ENCODE peak calls at places on chromosome 10, in seven cellular contexts. One of them, this sample, is unnamed.

GRCh38 chr10:102776779-102777417 is 33.1 kb downstream of the WBP1L start:
- DNase-seq in LoVo: no peak
- DNase-seq in fibroblast of lung: peak; percentile 100
- DNase-seq in WTC11: peak; percentile 66
- DNase-seq in OCI-M1: peak; percentile 75
- DNase-seq in central memory CD4-positive, alpha-beta T cell: no peak
- DNase-seq in HCEC 1CT: peak; percentile 96
- DNase-seq in this sample: no peak

GRCh38 chr10:26567349-26567721 is 129.2 kb downstream of the APBB1IP start:
- DNase-seq in fibroblast of lung: no peak
- DNase-seq in central memory CD4-positive, alpha-beta T cell: no peak
- DNase-seq in HCEC 1CT: no peak
- DNase-seq in WTC11: no peak
- DNase-seq in OCI-M1: no peak
- DNase-seq in LoVo: no peak
- DNase-seq in this sample: no peak

GRCh38 chr10:103986360-103986759 is 19.4 kb downstream of the SLK start:
- DNase-seq in fibroblast of lung: no peak
- DNase-seq in LoVo: no peak
- DNase-seq in HCEC 1CT: no peak
- DNase-seq in OCI-M1: no peak
- DNase-seq in WTC11: no peak
- DNase-seq in central memory CD4-positive, alpha-beta T cell: peak; percentile 78
- DNase-seq in this sample: no peak

GRCh38 chr10:110508806-110509544 is 11.3 kb downstream of the DUSP5 start:
- DNase-seq in LoVo: no peak
- DNase-seq in HCEC 1CT: no peak
- DNase-seq in fibroblast of lung: no peak
- DNase-seq in central memory CD4-positive, alpha-beta T cell: no peak
- DNase-seq in WTC11: no peak
- DNase-seq in OCI-M1: no peak
- DNase-seq in this sample: no peak

GRCh38 chr10:48587101-48587500 is 17.8 kb downstream of the ARHGAP22 start:
- DNase-seq in central memory CD4-positive, alpha-beta T cell: no peak
- DNase-seq in fibroblast of lung: no peak
- DNase-seq in WTC11: no peak
- DNase-seq in OCI-M1: no peak
- DNase-seq in HCEC 1CT: no peak
- DNase-seq in LoVo: no peak
- DNase-seq in this sample: no peak

GRCh38 chr10:75404335-75405200 is 3.0 kb upstream of the ZNF503 start:
- DNase-seq in OCI-M1: no peak
- DNase-seq in LoVo: peak; percentile 66
- DNase-seq in WTC11: peak; percentile 51
- DNase-seq in central memory CD4-positive, alpha-beta T cell: no peak
- DNase-seq in HCEC 1CT: no peak
- DNase-seq in fibroblast of lung: peak; percentile 35
- DNase-seq in this sample: no peak

GRCh38 chr10:99460070-99460469 is 29.6 kb upstream of the GOT1 start:
- DNase-seq in fibroblast of lung: no peak
- DNase-seq in HCEC 1CT: no peak
- DNase-seq in central memory CD4-positive, alpha-beta T cell: no peak
- DNase-seq in LoVo: no peak
- DNase-seq in OCI-M1: peak; percentile 30
- DNase-seq in WTC11: no peak
- DNase-seq in this sample: no peak

GRCh38 chr10:131815366-131816156 is 85.2 kb upstream of the PPP2R2D start:
- DNase-seq in OCI-M1: no peak
- DNase-seq in WTC11: no peak
- DNase-seq in fibroblast of lung: no peak
- DNase-seq in central memory CD4-positive, alpha-beta T cell: no peak
- DNase-seq in HCEC 1CT: no peak
- DNase-seq in LoVo: no peak
- DNase-seq in this sample: no peak

GRCh38 chr10:104589871-104590270 is 51.2 kb upstream of the SORCS3 start:
- DNase-seq in OCI-M1: no peak
- DNase-seq in fibroblast of lung: peak; percentile 75
- DNase-seq in central memory CD4-positive, alpha-beta T cell: no peak
- DNase-seq in WTC11: no peak
- DNase-seq in LoVo: peak; percentile 32
- DNase-seq in HCEC 1CT: peak; percentile 42
- DNase-seq in this sample: no peak

GRCh38 chr10:102642553-102643345 is 1.5 kb upstream of the TRIM8 start:
- DNase-seq in fibroblast of lung: peak; percentile 65
- DNase-seq in LoVo: peak; percentile 33
- DNase-seq in OCI-M1: peak; percentile 72
- DNase-seq in HCEC 1CT: peak; percentile 53
- DNase-seq in WTC11: peak; percentile 52
- DNase-seq in central memory CD4-positive, alpha-beta T cell: peak; percentile 63
- DNase-seq in this sample: no peak

GRCh38 chr10:74923556-74923955 is 97.2 kb downstream of the KAT6B start:
- DNase-seq in OCI-M1: no peak
- DNase-seq in LoVo: no peak
- DNase-seq in central memory CD4-positive, alpha-beta T cell: no peak
- DNase-seq in HCEC 1CT: peak; percentile 9
- DNase-seq in WTC11: no peak
- DNase-seq in fibroblast of lung: no peak
- DNase-seq in this sample: peak; percentile 55

GRCh38 chr10:35467186-35467585 is 130.9 kb downstream of the CCNY start:
- DNase-seq in central memory CD4-positive, alpha-beta T cell: no peak
- DNase-seq in HCEC 1CT: no peak
- DNase-seq in fibroblast of lung: no peak
- DNase-seq in LoVo: no peak
- DNase-seq in OCI-M1: no peak
- DNase-seq in WTC11: no peak
- DNase-seq in this sample: no peak

GRCh38 chr10:15879058-15879457 is 18.8 kb upstream of the MINDY3 start:
- DNase-seq in LoVo: peak; percentile 43
- DNase-seq in OCI-M1: peak; percentile 83
- DNase-seq in central memory CD4-positive, alpha-beta T cell: peak; percentile 21
- DNase-seq in HCEC 1CT: peak; percentile 28
- DNase-seq in WTC11: no peak
- DNase-seq in fibroblast of lung: peak; percentile 24
- DNase-seq in this sample: peak; percentile 55

GRCh38 chr10:29926649-29927048 is 132.7 kb downstream of the JCAD start:
- DNase-seq in WTC11: peak; percentile 28
- DNase-seq in HCEC 1CT: peak; percentile 52
- DNase-seq in OCI-M1: no peak
- DNase-seq in fibroblast of lung: peak; percentile 67
- DNase-seq in LoVo: no peak
- DNase-seq in central memory CD4-positive, alpha-beta T cell: no peak
- DNase-seq in this sample: no peak